ENCODE peak calls at places on chromosomes 16 and 17, in nine cellular contexts. Y is stimulated activated CD4-positive, alpha-beta T cell treated with anti-CD3 and anti-CD28 coated beads, Interleukin-2, amount 100 ng/mL, for 24 hours; D is substantia nigra; P is fibroblast of pulmonary artery; E is NCI-H2171; R is NCI-H1105; U is NCI-H446 treated with DMSO at 0.1 percent for 48 hours; I is ELR; F is kidney tubule cell. C is an unnamed sample.

GRCh38 chr16:54987081-54987480 is 56.4 kb downstream of the IRX5 start:
- DNase-seq in E (no peak), P (no peak), D (peak; percentile 71), U (no peak), F (no peak), I (no peak), R (peak; percentile 11), Y (no peak), C (no peak)

GRCh38 chr17:51372345-51373004 is 112.1 kb downstream of the UTP18 start:
- DNase-seq in I (peak; percentile 76), R (no peak), U (peak; percentile 82), P (peak; percentile 55), Y (peak; percentile 10), F (peak; percentile 69), E (peak; percentile 71), D (peak; percentile 62), C (peak; percentile 73)

GRCh38 chr16:25258856-25259179 is 1.2 kb upstream of the ZKSCAN2 start:
- DNase-seq in E (no peak), D (no peak), Y (peak; percentile 4), P (no peak), I (no peak), U (no peak), R (no peak), F (no peak), C (no peak)

GRCh38 chr17:80790021-80790765 is 201.4 kb upstream of the CHMP6 start:
- DNase-seq in D (no peak), Y (no peak), R (no peak), I (peak; percentile 54), F (no peak), P (peak; percentile 14), E (no peak), U (no peak), C (no peak)

GRCh38 chr16:51109173-51109572 is 41.9 kb downstream of the SALL1 start:
- DNase-seq in R (no peak), P (no peak), F (no peak), Y (no peak), U (no peak), I (no peak), E (no peak), D (no peak), C (no peak)

GRCh38 chr16:27917953-27918352 is 145.6 kb downstream of the GSG1L start:
- DNase-seq in R (no peak), F (no peak), D (no peak), I (no peak), E (no peak), P (no peak), U (no peak), Y (no peak), C (no peak)

GRCh38 chr17:27575100-27575911 is 55.7 kb upstream of the LGALS9 start:
- DNase-seq in R (no peak), P (no peak), F (no peak), E (no peak), I (no peak), Y (no peak), D (no peak), U (no peak), C (no peak)

GRCh38 chr16:47524007-47524405 is 62.9 kb downstream of the PHKB start:
- DNase-seq in E (no peak), U (no peak), R (no peak), I (no peak), F (no peak), D (no peak), P (no peak), Y (no peak), C (no peak)

GRCh38 chr17:28282596-28282995 is 36.4 kb upstream of the TMEM97 start:
- DNase-seq in F (peak; percentile 79), D (no peak), P (peak; percentile 78), I (peak; percentile 71), E (peak; percentile 90), Y (no peak), U (peak; percentile 56), R (peak; percentile 62), C (peak; percentile 43)

GRCh38 chr16:31181102-31181830 is 1.3 kb downstream of the FUS start:
- DNase-seq in R (no peak), P (peak; percentile 46), F (peak; percentile 53), I (peak; percentile 67), E (no peak), Y (peak; percentile 53), U (no peak), D (no peak), C (peak; percentile 30)

GRCh38 chr16:77974883-77975282 is 47.5 kb upstream of the CLEC3A start:
- DNase-seq in P (no peak), I (no peak), F (no peak), Y (no peak), U (no peak), D (no peak), E (no peak), R (no peak), C (no peak)

C was measured in PC-3.